ENCODE peak calls at places on chromosomes 2 and 18, in four cellular contexts. One of them, this sample, is unnamed.

GRCh38 chr2:177466337-177467195 is 74.0 kb downstream of the AGPS start:
- DNase-seq in stomach: no peak
- DNase-seq in spleen: no peak
- DNase-seq in vagina: no peak
- DNase-seq in this sample: no peak

GRCh38 chr18:59902180-59902992 is 2.6 kb downstream of the PMAIP1 start:
- DNase-seq in stomach: no peak
- DNase-seq in spleen: no peak
- DNase-seq in vagina: no peak
- DNase-seq in this sample: no peak

GRCh38 chr18:55047546-55047945 is 88.3 kb upstream of the CCDC68 start:
- DNase-seq in stomach: no peak
- DNase-seq in spleen: no peak
- DNase-seq in vagina: no peak
- DNase-seq in this sample: no peak

GRCh38 chr18:23662309-23663263 is at the start of gene ANKRD29:
- DNase-seq in stomach: peak
- DNase-seq in spleen: peak
- DNase-seq in vagina: no peak
- DNase-seq in this sample: peak

GRCh38 chr2:144048631-144049060 is 471.3 kb downstream of the ZEB2 start:
- DNase-seq in stomach: no peak
- DNase-seq in spleen: no peak
- DNase-seq in vagina: no peak
- DNase-seq in this sample: no peak

GRCh38 chr2:169294001-169294675 is 68.2 kb downstream of the LRP2 start:
- DNase-seq in stomach: no peak
- DNase-seq in spleen: no peak
- DNase-seq in vagina: no peak
- DNase-seq in this sample: no peak

GRCh38 chr2:235724964-235725603 is 231.2 kb downstream of the AGAP1 start:
- DNase-seq in stomach: peak
- DNase-seq in spleen: peak
- DNase-seq in vagina: no peak
- DNase-seq in this sample: peak

GRCh38 chr2:65373365-65373918 is 59.0 kb downstream of the SPRED2 start:
- DNase-seq in stomach: no peak
- DNase-seq in spleen: no peak
- DNase-seq in vagina: no peak
- DNase-seq in this sample: no peak

GRCh38 chr2:207528980-207529329 is 807 bp upstream of the CREB1 start:
- DNase-seq in stomach: peak
- DNase-seq in spleen: no peak
- DNase-seq in vagina: no peak
- DNase-seq in this sample: peak

GRCh38 chr2:229199267-229199666 is 71.8 kb downstream of the PID1 start:
- DNase-seq in stomach: no peak
- DNase-seq in spleen: no peak
- DNase-seq in vagina: no peak
- DNase-seq in this sample: no peak

GRCh38 chr2:168468354-168468753 is 12.3 kb downstream of the CERS6 start:
- DNase-seq in stomach: no peak
- DNase-seq in spleen: no peak
- DNase-seq in vagina: no peak
- DNase-seq in this sample: no peak

GRCh38 chr18:70490008-70490933 is 201.4 kb downstream of the SOCS6 start:
- DNase-seq in stomach: peak
- DNase-seq in spleen: no peak
- DNase-seq in vagina: no peak
- DNase-seq in this sample: no peak

GRCh38 chr2:204505946-204506345 is 39.3 kb upstream of the PARD3B start:
- DNase-seq in stomach: no peak
- DNase-seq in spleen: no peak
- DNase-seq in vagina: no peak
- DNase-seq in this sample: no peak

GRCh38 chr18:62030091-62030985 is 137.5 kb upstream of the RNF152 start:
- DNase-seq in stomach: no peak
- DNase-seq in spleen: no peak
- DNase-seq in vagina: no peak
- DNase-seq in this sample: no peak

GRCh38 chr2:181500201-181500600 is 43.0 kb downstream of the ITGA4 start:
- DNase-seq in stomach: no peak
- DNase-seq in spleen: no peak
- DNase-seq in vagina: no peak
- DNase-seq in this sample: no peak

GRCh38 chr2:55120634-55121359 is 70.5 kb upstream of the RTN4 start:
- DNase-seq in stomach: no peak
- DNase-seq in spleen: no peak
- DNase-seq in vagina: no peak
- DNase-seq in this sample: no peak

GRCh38 chr2:44191739-44192138 is 23.1 kb downstream of the PPM1B start:
- DNase-seq in stomach: no peak
- DNase-seq in spleen: no peak
- DNase-seq in vagina: no peak
- DNase-seq in this sample: no peak

GRCh38 chr18:36808681-36809080 is 20.1 kb downstream of the TPGS2 start:
- DNase-seq in stomach: no peak
- DNase-seq in spleen: no peak
- DNase-seq in vagina: no peak
- DNase-seq in this sample: no peak

GRCh38 chr2:133992454-133992853 is 261.4 kb upstream of the MGAT5 start:
- DNase-seq in stomach: no peak
- DNase-seq in spleen: no peak
- DNase-seq in vagina: no peak
- DNase-seq in this sample: no peak

GRCh38 chr2:45195916-45196315 is 186.7 kb upstream of the SIX2 start:
- DNase-seq in stomach: no peak
- DNase-seq in spleen: no peak
- DNase-seq in vagina: no peak
- DNase-seq in this sample: no peak

GRCh38 chr2:104854507-104855173 is 725 bp downstream of the POU3F3 start:
- DNase-seq in stomach: no peak
- DNase-seq in spleen: no peak
- DNase-seq in vagina: no peak
- DNase-seq in this sample: no peak

GRCh38 chr18:57910817-57911216 is 107.7 kb upstream of the ATP8B1 start:
- DNase-seq in stomach: no peak
- DNase-seq in spleen: no peak
- DNase-seq in vagina: no peak
- DNase-seq in this sample: no peak

GRCh38 chr2:48946444-48947048 is 191.0 kb upstream of the LHCGR start:
- DNase-seq in stomach: peak
- DNase-seq in spleen: no peak
- DNase-seq in vagina: no peak
- DNase-seq in this sample: peak

GRCh38 chr18:54776282-54776977 is 51.8 kb upstream of the RAB27B start:
- DNase-seq in stomach: no peak
- DNase-seq in spleen: no peak
- DNase-seq in vagina: no peak
- DNase-seq in this sample: no peak

GRCh38 chr2:157800838-157801495 is 75.2 kb downstream of the ACVR1 start:
- DNase-seq in stomach: no peak
- DNase-seq in spleen: no peak
- DNase-seq in vagina: no peak
- DNase-seq in this sample: no peak

GRCh38 chr2:147460140-147460539 is 384.7 kb upstream of the ACVR2A start:
- DNase-seq in stomach: no peak
- DNase-seq in spleen: no peak
- DNase-seq in vagina: no peak
- DNase-seq in this sample: no peak

GRCh38 chr2:8121826-8122505 is 559.9 kb upstream of the ID2 start:
- DNase-seq in stomach: no peak
- DNase-seq in spleen: no peak
- DNase-seq in vagina: no peak
- DNase-seq in this sample: no peak

GRCh38 chr2:233822781-233823730 is 31.3 kb downstream of the HJURP start:
- DNase-seq in stomach: peak
- DNase-seq in spleen: no peak
- DNase-seq in vagina: no peak
- DNase-seq in this sample: peak

GRCh38 chr2:54336136-54336976 is 80.3 kb upstream of the TSPYL6 start:
- DNase-seq in stomach: no peak
- DNase-seq in spleen: no peak
- DNase-seq in vagina: no peak
- DNase-seq in this sample: no peak

GRCh38 chr2:52500561-52500960 is 1267.0 kb upstream of the CHAC2 start:
- DNase-seq in stomach: no peak
- DNase-seq in spleen: no peak
- DNase-seq in vagina: no peak
- DNase-seq in this sample: no peak

GRCh38 chr2:27070653-27071276 is 689 bp downstream of the OST4 start:
- DNase-seq in stomach: no peak
- DNase-seq in spleen: peak
- DNase-seq in vagina: peak
- DNase-seq in this sample: no peak

GRCh38 chr18:48868468-48869466 is 82.0 kb downstream of the SMAD7 start:
- DNase-seq in stomach: peak
- DNase-seq in spleen: peak
- DNase-seq in vagina: no peak
- DNase-seq in this sample: no peak

GRCh38 chr2:69932596-69932922 is 17.6 kb downstream of the MXD1 start:
- DNase-seq in stomach: no peak
- DNase-seq in spleen: no peak
- DNase-seq in vagina: no peak
- DNase-seq in this sample: no peak

GRCh38 chr18:75775121-75775520 is 347.6 kb upstream of the SMIM21 start:
- DNase-seq in stomach: no peak
- DNase-seq in spleen: no peak
- DNase-seq in vagina: no peak
- DNase-seq in this sample: no peak

GRCh38 chr2:10382313-10383061 is 65.6 kb downstream of the ODC1 start:
- DNase-seq in stomach: peak
- DNase-seq in spleen: peak
- DNase-seq in vagina: no peak
- DNase-seq in this sample: no peak

GRCh38 chr2:112588611-112589045 is 4.2 kb downstream of the CHCHD5 start:
- DNase-seq in stomach: no peak
- DNase-seq in spleen: no peak
- DNase-seq in vagina: no peak
- DNase-seq in this sample: no peak
- TF ChIP-seq POLR2A in stomach: no peak
- TF ChIP-seq POLR2A in spleen: no peak
- TF ChIP-seq POLR2A in vagina: no peak
- TF ChIP-seq POLR2A in this sample: no peak

GRCh38 chr2:28454016-28454930 is 41.6 kb upstream of the PLB1 start:
- DNase-seq in stomach: no peak
- DNase-seq in spleen: no peak
- DNase-seq in vagina: no peak
- DNase-seq in this sample: peak
- TF ChIP-seq POLR2A in stomach: no peak
- TF ChIP-seq POLR2A in spleen: no peak
- TF ChIP-seq POLR2A in vagina: no peak
- TF ChIP-seq POLR2A in this sample: no peak

GRCh38 chr2:196105956-196106355 is 37.3 kb upstream of the DNAH7 start:
- DNase-seq in stomach: no peak
- DNase-seq in spleen: no peak
- DNase-seq in vagina: no peak
- DNase-seq in this sample: no peak

GRCh38 chr2:196112408-196113039 is 43.9 kb upstream of the DNAH7 start:
- DNase-seq in stomach: no peak
- DNase-seq in spleen: no peak
- DNase-seq in vagina: no peak
- DNase-seq in this sample: no peak

GRCh38 chr2:196103626-196104025 is 35.0 kb upstream of the DNAH7 start:
- DNase-seq in stomach: no peak
- DNase-seq in spleen: no peak
- DNase-seq in vagina: no peak
- DNase-seq in this sample: no peak

GRCh38 chr2:196113061-196113974 is 44.7 kb upstream of the DNAH7 start:
- DNase-seq in stomach: no peak
- DNase-seq in spleen: no peak
- DNase-seq in vagina: no peak
- DNase-seq in this sample: no peak

GRCh38 chr2:196108604-196109003 is 40.0 kb upstream of the DNAH7 start:
- DNase-seq in stomach: no peak
- DNase-seq in spleen: no peak
- DNase-seq in vagina: no peak
- DNase-seq in this sample: no peak
- TF ChIP-seq POLR2A in stomach: no peak
- TF ChIP-seq POLR2A in spleen: no peak
- TF ChIP-seq POLR2A in vagina: no peak
- TF ChIP-seq POLR2A in this sample: no peak

GRCh38 chr2:98485453-98485755 is 40.7 kb downstream of the INPP4A start:
- DNase-seq in stomach: no peak
- DNase-seq in spleen: peak
- DNase-seq in vagina: no peak
- DNase-seq in this sample: peak

GRCh38 chr2:98484652-98485452 is 40.2 kb downstream of the INPP4A start:
- DNase-seq in stomach: no peak
- DNase-seq in spleen: peak
- DNase-seq in vagina: no peak
- DNase-seq in this sample: peak

GRCh38 chr2:98487101-98487805 is 42.6 kb downstream of the INPP4A start:
- DNase-seq in stomach: no peak
- DNase-seq in spleen: peak
- DNase-seq in vagina: no peak
- DNase-seq in this sample: no peak

GRCh38 chr2:98487806-98488189 is 43.1 kb downstream of the INPP4A start:
- DNase-seq in stomach: no peak
- DNase-seq in spleen: peak
- DNase-seq in vagina: no peak
- DNase-seq in this sample: peak

DNA sequence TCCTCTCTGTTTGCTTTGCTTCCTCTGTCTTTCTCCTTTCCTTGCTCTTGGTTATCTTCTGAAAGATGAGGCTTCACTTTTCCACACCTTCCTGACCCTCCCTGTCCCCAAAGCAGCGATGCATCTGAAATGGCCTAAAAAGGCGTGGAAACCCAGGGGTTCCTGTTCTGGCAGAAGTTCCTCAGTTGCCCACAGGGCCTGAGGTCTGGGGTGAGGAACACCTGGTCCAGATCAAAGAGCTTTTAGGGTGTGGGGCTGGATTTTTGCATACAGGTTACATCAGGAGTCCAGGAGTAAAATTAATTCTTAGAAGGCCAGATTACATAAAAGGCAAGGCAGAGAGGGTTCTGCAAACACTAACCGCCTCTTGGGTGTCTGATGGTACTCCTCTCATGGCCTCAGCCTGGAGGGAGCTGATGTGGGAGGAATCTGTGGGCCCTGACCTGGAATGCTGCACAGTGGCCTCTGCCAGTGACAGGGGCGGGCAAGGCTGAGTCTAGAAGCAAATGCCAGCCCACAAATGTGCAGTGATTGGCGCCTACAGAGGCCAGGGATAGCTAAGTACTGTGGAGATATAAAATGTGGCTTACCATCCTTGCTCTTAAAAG is 41.8 kb downstream of the INPP4A start:
- DNase-seq in stomach: no peak
- DNase-seq in spleen: peak
- DNase-seq in vagina: no peak
- DNase-seq in this sample: peak
- TF ChIP-seq POLR2A in stomach: no peak
- TF ChIP-seq POLR2A in spleen: no peak
- TF ChIP-seq POLR2A in vagina: no peak
- TF ChIP-seq POLR2A in this sample: no peak